ENCODE peak calls at places on chromosomes 11 and 22, in seven cellular contexts. One of them, this sample, is unnamed.

GRCh38 chr11:6402561-6402981 is 12.3 kb downstream of the SMPD1 start:
- DNase-seq in CD8-positive, alpha-beta memory T cell: peak
- DNase-seq in effector memory CD8-positive, alpha-beta T cell: peak
- DNase-seq in sigmoid colon: no peak
- DNase-seq in cardiac fibroblast: no peak
- DNase-seq in M059J: peak
- DNase-seq in stimulated activated CD4-positive, alpha-beta T cell treated with anti-CD3 and anti-CD28 coated beads, Interleukin-1b, Interleukin-23, amount 100 ng/mL, for 24 hours: no peak
- DNase-seq in this sample: no peak

GRCh38 chr11:75096456-75097172 is at the start of gene OR2AT4:
- DNase-seq in CD8-positive, alpha-beta memory T cell: no peak
- DNase-seq in effector memory CD8-positive, alpha-beta T cell: no peak
- DNase-seq in sigmoid colon: no peak
- DNase-seq in cardiac fibroblast: no peak
- DNase-seq in M059J: no peak
- DNase-seq in stimulated activated CD4-positive, alpha-beta T cell treated with anti-CD3 and anti-CD28 coated beads, Interleukin-1b, Interleukin-23, amount 100 ng/mL, for 24 hours: no peak
- DNase-seq in this sample: no peak

GRCh38 chr11:93032580-93032979 is 63.1 kb downstream of the MTNR1B start:
- DNase-seq in CD8-positive, alpha-beta memory T cell: no peak
- DNase-seq in effector memory CD8-positive, alpha-beta T cell: no peak
- DNase-seq in sigmoid colon: no peak
- DNase-seq in cardiac fibroblast: no peak
- DNase-seq in M059J: no peak
- DNase-seq in stimulated activated CD4-positive, alpha-beta T cell treated with anti-CD3 and anti-CD28 coated beads, Interleukin-1b, Interleukin-23, amount 100 ng/mL, for 24 hours: no peak
- DNase-seq in this sample: no peak

GRCh38 chr11:61747389-61748285 is 4.8 kb upstream of the MYRF start:
- DNase-seq in CD8-positive, alpha-beta memory T cell: no peak
- DNase-seq in effector memory CD8-positive, alpha-beta T cell: peak
- DNase-seq in sigmoid colon: peak
- DNase-seq in cardiac fibroblast: peak
- DNase-seq in M059J: peak
- DNase-seq in stimulated activated CD4-positive, alpha-beta T cell treated with anti-CD3 and anti-CD28 coated beads, Interleukin-1b, Interleukin-23, amount 100 ng/mL, for 24 hours: no peak
- DNase-seq in this sample: peak

GRCh38 chr11:93017821-93018690 is 48.6 kb downstream of the MTNR1B start:
- DNase-seq in CD8-positive, alpha-beta memory T cell: no peak
- DNase-seq in effector memory CD8-positive, alpha-beta T cell: no peak
- DNase-seq in sigmoid colon: no peak
- DNase-seq in cardiac fibroblast: peak
- DNase-seq in M059J: peak
- DNase-seq in stimulated activated CD4-positive, alpha-beta T cell treated with anti-CD3 and anti-CD28 coated beads, Interleukin-1b, Interleukin-23, amount 100 ng/mL, for 24 hours: no peak
- DNase-seq in this sample: peak

GRCh38 chr11:72775288-72776110 is 18.3 kb downstream of the STARD10 start:
- DNase-seq in CD8-positive, alpha-beta memory T cell: no peak
- DNase-seq in effector memory CD8-positive, alpha-beta T cell: no peak
- DNase-seq in sigmoid colon: no peak
- DNase-seq in cardiac fibroblast: no peak
- DNase-seq in M059J: no peak
- DNase-seq in stimulated activated CD4-positive, alpha-beta T cell treated with anti-CD3 and anti-CD28 coated beads, Interleukin-1b, Interleukin-23, amount 100 ng/mL, for 24 hours: no peak
- DNase-seq in this sample: no peak

GRCh38 chr11:20457001-20457768 is 69.7 kb downstream of the PRMT3 start:
- DNase-seq in CD8-positive, alpha-beta memory T cell: no peak
- DNase-seq in effector memory CD8-positive, alpha-beta T cell: no peak
- DNase-seq in sigmoid colon: no peak
- DNase-seq in cardiac fibroblast: no peak
- DNase-seq in M059J: no peak
- DNase-seq in stimulated activated CD4-positive, alpha-beta T cell treated with anti-CD3 and anti-CD28 coated beads, Interleukin-1b, Interleukin-23, amount 100 ng/mL, for 24 hours: no peak
- DNase-seq in this sample: no peak

GRCh38 chr22:23387827-23388491 is 192.1 kb downstream of the IGLL1 start:
- DNase-seq in CD8-positive, alpha-beta memory T cell: no peak
- DNase-seq in effector memory CD8-positive, alpha-beta T cell: no peak
- DNase-seq in sigmoid colon: peak
- DNase-seq in cardiac fibroblast: no peak
- DNase-seq in M059J: no peak
- DNase-seq in stimulated activated CD4-positive, alpha-beta T cell treated with anti-CD3 and anti-CD28 coated beads, Interleukin-1b, Interleukin-23, amount 100 ng/mL, for 24 hours: no peak
- DNase-seq in this sample: no peak

GRCh38 chr11:288328-289144 is at the start of gene PGGHG:
- DNase-seq in CD8-positive, alpha-beta memory T cell: peak
- DNase-seq in effector memory CD8-positive, alpha-beta T cell: peak
- DNase-seq in sigmoid colon: peak
- DNase-seq in cardiac fibroblast: no peak
- DNase-seq in M059J: peak
- DNase-seq in stimulated activated CD4-positive, alpha-beta T cell treated with anti-CD3 and anti-CD28 coated beads, Interleukin-1b, Interleukin-23, amount 100 ng/mL, for 24 hours: no peak
- DNase-seq in this sample: peak

GRCh38 chr11:116697011-116697410 is 75.8 kb downstream of the BUD13 start:
- DNase-seq in CD8-positive, alpha-beta memory T cell: no peak
- DNase-seq in effector memory CD8-positive, alpha-beta T cell: no peak
- DNase-seq in sigmoid colon: no peak
- DNase-seq in cardiac fibroblast: no peak
- DNase-seq in M059J: no peak
- DNase-seq in stimulated activated CD4-positive, alpha-beta T cell treated with anti-CD3 and anti-CD28 coated beads, Interleukin-1b, Interleukin-23, amount 100 ng/mL, for 24 hours: no peak
- DNase-seq in this sample: peak

GRCh38 chr11:29184939-29185890 is 831.6 kb downstream of the KCNA4 start:
- DNase-seq in CD8-positive, alpha-beta memory T cell: no peak
- DNase-seq in effector memory CD8-positive, alpha-beta T cell: no peak
- DNase-seq in sigmoid colon: no peak
- DNase-seq in cardiac fibroblast: peak
- DNase-seq in M059J: peak
- DNase-seq in stimulated activated CD4-positive, alpha-beta T cell treated with anti-CD3 and anti-CD28 coated beads, Interleukin-1b, Interleukin-23, amount 100 ng/mL, for 24 hours: no peak
- DNase-seq in this sample: no peak

GRCh38 chr22:33038131-33038772 is 19.9 kb downstream of the SYN3 start:
- DNase-seq in CD8-positive, alpha-beta memory T cell: no peak
- DNase-seq in effector memory CD8-positive, alpha-beta T cell: no peak
- DNase-seq in sigmoid colon: no peak
- DNase-seq in cardiac fibroblast: no peak
- DNase-seq in M059J: peak
- DNase-seq in stimulated activated CD4-positive, alpha-beta T cell treated with anti-CD3 and anti-CD28 coated beads, Interleukin-1b, Interleukin-23, amount 100 ng/mL, for 24 hours: no peak
- DNase-seq in this sample: no peak

GRCh38 chr11:128767518-128767917 is 73.6 kb downstream of the FLI1 start:
- DNase-seq in CD8-positive, alpha-beta memory T cell: no peak
- DNase-seq in effector memory CD8-positive, alpha-beta T cell: no peak
- DNase-seq in sigmoid colon: no peak
- DNase-seq in cardiac fibroblast: no peak
- DNase-seq in M059J: no peak
- DNase-seq in stimulated activated CD4-positive, alpha-beta T cell treated with anti-CD3 and anti-CD28 coated beads, Interleukin-1b, Interleukin-23, amount 100 ng/mL, for 24 hours: no peak
- DNase-seq in this sample: no peak

GRCh38 chr22:23384451-23384850 is 195.6 kb downstream of the IGLL1 start:
- DNase-seq in CD8-positive, alpha-beta memory T cell: no peak
- DNase-seq in effector memory CD8-positive, alpha-beta T cell: no peak
- DNase-seq in sigmoid colon: no peak
- DNase-seq in cardiac fibroblast: no peak
- DNase-seq in M059J: no peak
- DNase-seq in stimulated activated CD4-positive, alpha-beta T cell treated with anti-CD3 and anti-CD28 coated beads, Interleukin-1b, Interleukin-23, amount 100 ng/mL, for 24 hours: no peak
- DNase-seq in this sample: no peak

GRCh38 chr11:128552783-128553661 is 34.3 kb downstream of the ETS1 start:
- DNase-seq in CD8-positive, alpha-beta memory T cell: no peak
- DNase-seq in effector memory CD8-positive, alpha-beta T cell: no peak
- DNase-seq in sigmoid colon: no peak
- DNase-seq in cardiac fibroblast: peak
- DNase-seq in M059J: no peak
- DNase-seq in stimulated activated CD4-positive, alpha-beta T cell treated with anti-CD3 and anti-CD28 coated beads, Interleukin-1b, Interleukin-23, amount 100 ng/mL, for 24 hours: no peak
- DNase-seq in this sample: no peak

GRCh38 chr22:23527971-23528740 is 51.9 kb downstream of the IGLL1 start:
- DNase-seq in CD8-positive, alpha-beta memory T cell: no peak
- DNase-seq in effector memory CD8-positive, alpha-beta T cell: no peak
- DNase-seq in sigmoid colon: peak
- DNase-seq in cardiac fibroblast: no peak
- DNase-seq in M059J: no peak
- DNase-seq in stimulated activated CD4-positive, alpha-beta T cell treated with anti-CD3 and anti-CD28 coated beads, Interleukin-1b, Interleukin-23, amount 100 ng/mL, for 24 hours: no peak
- DNase-seq in this sample: no peak

GRCh38 chr11:68941324-68942089 is 37.8 kb downstream of the IGHMBP2 start:
- DNase-seq in CD8-positive, alpha-beta memory T cell: no peak
- DNase-seq in effector memory CD8-positive, alpha-beta T cell: no peak
- DNase-seq in sigmoid colon: no peak
- DNase-seq in cardiac fibroblast: no peak
- DNase-seq in M059J: no peak
- DNase-seq in stimulated activated CD4-positive, alpha-beta T cell treated with anti-CD3 and anti-CD28 coated beads, Interleukin-1b, Interleukin-23, amount 100 ng/mL, for 24 hours: no peak
- DNase-seq in this sample: no peak